ENCODE peak calls at places on chromosomes 5 and 9, in five cellular contexts. I is A549, O is K562, T is H1, Z is IMR-90. D is an unnamed sample.

GRCh38 chr5:99949969-99950524 is 585.1 kb upstream of the FAM174A start:
- DNase-seq in I (no peak), T (no peak), Z (no peak), O (no peak), D (no peak)

GRCh38 chr5:96384353-96384752 is 48.7 kb downstream of the PCSK1 start:
- DNase-seq in I (peak), Z (peak), O (no peak), T (no peak), D (peak)

GRCh38 chr5:137336161-137336560 is 163.0 kb downstream of the SPOCK1 start:
- DNase-seq in T (no peak), I (no peak), Z (no peak), O (no peak), D (no peak)

GRCh38 chr5:1246711-1247431 is 21.7 kb downstream of the SLC6A18 start:
- DNase-seq in T (peak), I (peak), Z (no peak), O (peak), D (peak)

GRCh38 chr9:134622896-134623407 is 18.7 kb upstream of the COL5A1 start:
- DNase-seq in Z (no peak), I (no peak), O (no peak), T (no peak), D (no peak)

GRCh38 chr5:93303291-93303691 is 277.7 kb downstream of the NR2F1-AS1 start:
- DNase-seq in Z (no peak), T (no peak), O (no peak), I (no peak), D (no peak)

GRCh38 chr5:147559725-147560124 is 49.9 kb upstream of the DPYSL3 start:
- DNase-seq in Z (no peak), I (no peak), O (no peak), T (no peak), D (no peak)

GRCh38 chr5:172173771-172174170 is 14.3 kb downstream of the STK10 start:
- DNase-seq in T (no peak), O (no peak), I (no peak), Z (peak), D (no peak)

GRCh38 chr5:153005711-153006110 is 484.8 kb upstream of the GRIA1 start:
- DNase-seq in I (no peak), T (no peak), O (no peak), Z (no peak), D (no peak)

GRCh38 chr5:157470616-157471015 is 10.6 kb downstream of the NIPAL4 start:
- DNase-seq in Z (no peak), T (no peak), O (no peak), I (no peak), D (no peak)

GRCh38 chr5:157473383-157474370 is 13.7 kb downstream of the NIPAL4 start:
- DNase-seq in I (no peak), O (no peak), T (no peak), Z (peak), D (no peak)

GRCh38 chr5:157469073-157469472 is 9.1 kb downstream of the NIPAL4 start:
- DNase-seq in Z (no peak), T (no peak), O (no peak), I (no peak), D (no peak)

GRCh38 chr5:157469687-157470086 is 9.7 kb downstream of the NIPAL4 start:
- DNase-seq in I (no peak), Z (no peak), T (no peak), O (no peak), D (no peak)

GRCh38 chr5:157471709-157472108 is 11.7 kb downstream of the NIPAL4 start:
- DNase-seq in O (peak), Z (peak), T (no peak), I (peak), D (peak)
- TF ChIP-seq MAFK in O (no peak), Z (no peak), T (no peak), I (no peak), D (no peak)

DNA sequence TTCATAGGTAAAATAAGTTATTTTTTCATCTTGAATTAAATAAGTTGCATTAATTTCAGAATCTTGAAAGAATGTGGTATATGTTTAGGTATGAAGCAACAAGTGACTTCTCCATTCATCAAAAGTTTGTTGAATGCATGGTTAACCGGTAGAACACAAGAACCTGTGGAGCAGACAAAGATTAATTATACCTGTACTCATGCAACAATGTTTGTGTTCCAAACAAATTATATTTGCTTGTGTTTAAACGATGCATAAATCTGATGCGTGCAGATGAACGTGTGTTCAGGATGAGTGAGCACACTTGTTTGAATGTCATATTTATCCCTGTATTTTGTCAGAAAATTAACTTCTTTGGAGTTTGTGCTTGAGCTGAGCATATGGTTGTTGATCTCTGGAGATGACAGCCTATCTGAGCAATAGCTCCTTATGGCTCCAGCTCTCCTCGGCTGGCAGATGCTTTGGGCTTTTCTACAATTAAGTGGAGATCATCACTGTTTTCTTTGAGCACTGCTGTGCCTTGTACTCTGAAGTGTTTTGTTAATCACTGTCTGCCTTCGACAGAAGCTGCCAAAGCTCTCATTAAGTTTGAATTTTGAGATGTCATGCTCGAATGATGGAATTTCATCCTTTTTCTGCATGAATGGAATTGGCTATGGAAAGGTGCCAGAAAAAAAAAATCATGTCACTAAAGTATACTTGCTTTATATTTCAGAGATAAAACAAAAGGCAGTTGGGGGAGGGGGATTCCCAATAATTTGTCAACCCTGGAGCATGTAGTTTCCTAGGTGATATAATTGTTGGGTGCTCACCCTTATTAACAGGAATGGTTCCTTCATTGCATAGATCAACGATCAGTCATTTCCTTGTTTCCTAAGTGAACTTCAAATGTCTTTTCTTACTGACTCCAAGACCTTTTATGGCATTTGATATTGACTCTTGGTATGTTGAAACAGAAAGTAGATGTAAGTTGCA is 502.5 kb upstream of the ARRDC3 start:
- DNase-seq in O (no peak), T (no peak), Z (no peak), I (no peak), D (no peak)
- TF ChIP-seq MAFK in O (no peak), T (no peak), Z (no peak), I (no peak), D (no peak)

DNA sequence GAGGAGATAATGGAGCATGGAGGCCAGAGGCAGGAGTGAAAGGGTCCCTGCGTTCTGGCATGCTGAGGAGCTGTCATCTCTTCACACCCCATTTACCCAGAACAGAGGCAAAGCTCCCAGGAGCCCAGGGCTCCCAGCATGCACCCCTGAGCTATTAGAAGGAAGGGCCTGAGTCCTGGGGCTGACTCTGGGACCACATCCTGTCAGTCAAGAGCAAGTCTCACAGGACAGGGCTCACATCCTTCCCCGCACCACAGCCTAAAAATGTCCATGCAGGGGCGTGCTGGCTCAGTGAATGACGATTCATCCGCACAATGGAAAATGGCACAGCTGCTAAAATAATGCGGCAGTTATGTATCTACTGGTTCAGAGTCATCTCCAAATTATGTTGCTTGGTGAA is 31.4 kb downstream of the CAMK2A start:
- DNase-seq in I (no peak), Z (peak), O (no peak), T (no peak), D (no peak)
- TF ChIP-seq MAFK in I (no peak), Z (no peak), O (no peak), T (no peak), D (no peak)

GRCh38 chr5:111074244-111074643 is 2.7 kb downstream of the TSLP start:
- DNase-seq in T (no peak), Z (no peak), I (no peak), O (no peak), D (no peak)

GRCh38 chr5:111075520-111075919 is 4.0 kb downstream of the TSLP start:
- DNase-seq in T (no peak), Z (peak), O (no peak), I (no peak), D (no peak)

GRCh38 chr5:111070272-111071134 is 1.0 kb upstream of the TSLP start:
- DNase-seq in Z (no peak), I (no peak), T (no peak), O (no peak), D (no peak)

GRCh38 chr5:111071413-111071812 is at the start of gene TSLP:
- DNase-seq in O (no peak), T (no peak), Z (no peak), I (no peak), D (no peak)

GRCh38 chr5:111072949-111073682 is 1.6 kb downstream of the TSLP start:
- DNase-seq in T (no peak), I (peak), Z (peak), O (peak), D (no peak)
- TF ChIP-seq MAFK in T (no peak), I (no peak), Z (no peak), O (no peak), D (no peak)

DNA sequence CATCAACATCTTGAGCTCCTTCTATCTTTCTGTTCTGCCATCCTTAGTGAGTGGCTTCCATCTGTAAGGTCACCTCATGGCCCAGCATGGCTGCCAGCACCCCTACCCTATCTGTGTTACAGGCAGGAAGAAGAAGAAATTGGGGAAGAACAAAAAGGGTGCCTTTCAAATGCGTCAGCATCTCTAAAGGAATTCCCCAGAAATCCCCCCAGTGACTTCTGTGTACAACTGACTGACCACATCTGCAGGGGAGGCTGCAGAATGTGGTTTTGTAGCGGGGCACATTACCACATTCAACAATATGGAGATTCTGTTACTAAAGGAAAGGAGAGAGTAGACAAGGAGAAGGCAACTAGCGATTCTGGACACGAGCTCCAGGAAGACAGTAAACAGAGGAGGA is 40.1 kb downstream of the ALG2 start:
- DNase-seq in T (no peak), Z (peak), O (no peak), I (no peak), D (no peak)
- TF ChIP-seq MAFK in T (no peak), Z (no peak), O (no peak), I (no peak), D (no peak)

DNA sequence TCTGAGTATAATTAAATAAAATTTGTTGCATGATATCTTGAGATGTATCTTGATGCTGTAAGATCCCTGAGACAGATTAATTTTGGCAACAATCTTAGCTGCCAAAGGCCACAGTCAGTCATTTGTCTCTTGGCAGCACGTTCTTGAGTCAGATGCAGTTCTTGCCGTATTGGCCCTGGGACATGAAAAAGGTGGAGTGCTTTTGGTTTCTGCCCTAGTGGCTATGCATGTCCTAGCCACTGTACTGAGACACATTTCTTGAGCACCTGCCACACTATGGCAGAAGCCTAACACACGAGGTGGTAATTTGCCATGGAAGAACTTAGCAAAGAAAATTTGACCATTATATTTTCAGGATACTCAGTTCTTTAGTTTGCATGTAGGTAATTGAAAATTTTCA is 45.0 kb upstream of the PHF2 start:
- DNase-seq in I (no peak), T (no peak), Z (peak), O (no peak), D (no peak)
- TF ChIP-seq MAFK in I (no peak), T (no peak), Z (no peak), O (no peak), D (no peak)

GRCh38 chr9:114218264-114219120 is 63.2 kb downstream of the COL27A1 start:
- DNase-seq in O (no peak), T (no peak), I (no peak), Z (peak), D (no peak)

GRCh38 chr9:114216081-114216480 is 60.7 kb downstream of the COL27A1 start:
- DNase-seq in O (no peak), I (no peak), Z (peak), T (no peak), D (no peak)

GRCh38 chr9:114214181-114214580 is 58.8 kb downstream of the COL27A1 start:
- DNase-seq in O (no peak), Z (peak), I (no peak), T (no peak), D (no peak)

GRCh38 chr9:114214686-114215397 is 59.5 kb downstream of the COL27A1 start:
- DNase-seq in I (no peak), T (no peak), Z (no peak), O (no peak), D (no peak)

DNA sequence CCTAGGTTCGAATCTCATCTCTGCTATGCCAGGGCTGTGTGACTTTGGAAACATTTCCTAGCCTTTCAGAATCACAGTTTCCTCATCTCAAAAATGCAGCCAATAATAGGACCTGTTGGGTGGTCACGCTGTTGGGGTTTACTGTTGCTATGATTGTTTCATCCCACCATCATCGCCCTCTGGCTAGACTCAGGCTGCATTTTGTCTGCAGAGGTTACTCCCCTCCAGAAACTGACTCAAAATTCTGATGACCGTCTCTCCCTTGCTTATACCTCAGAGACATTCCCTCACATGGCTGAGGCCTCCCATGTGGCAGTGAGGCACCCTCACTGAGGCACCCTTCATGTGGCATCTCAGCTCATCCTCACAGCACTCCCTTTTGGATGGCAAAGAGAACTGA is 61.6 kb downstream of the COL27A1 start:
- DNase-seq in T (no peak), I (no peak), O (no peak), Z (no peak), D (no peak)
- TF ChIP-seq MAFK in T (no peak), I (no peak), O (no peak), Z (no peak), D (no peak)

GRCh38 chr5:36694351-36694750 is 87.9 kb downstream of the SLC1A3 start:
- DNase-seq in Z (peak), T (no peak), O (no peak), I (no peak), D (no peak)
- TF ChIP-seq MAFK in Z (no peak), T (no peak), O (no peak), I (no peak), D (no peak)